ENCODE peak calls at places on chromosomes 6 and 20, in six cellular contexts. L is SJSA1, O is NCI-H2107, B is GOT3, Z is astrocyte of the spinal cord, M is D341Med. H is an unnamed sample.

GRCh38 chr6:93575495-93575894 is 156.1 kb upstream of the EPHA7 start:
- DNase-seq in M (no peak), Z (no peak), L (no peak), B (no peak), O (no peak), H (no peak)

GRCh38 chr6:2505624-2506023 is 245.1 kb downstream of the MYLK4 start:
- DNase-seq in Z (no peak), B (no peak), L (no peak), M (no peak), O (no peak), H (peak)

GRCh38 chr20:47263502-47264084 is 92.9 kb downstream of the ZMYND8 start:
- DNase-seq in O (no peak), M (peak), B (no peak), L (no peak), Z (no peak), H (peak)

GRCh38 chr6:10320291-10320690 is 94.6 kb downstream of the TFAP2A start:
- DNase-seq in L (no peak), Z (no peak), O (no peak), M (no peak), B (no peak), H (no peak)

GRCh38 chr6:169162968-169163903 is 90.4 kb downstream of the THBS2 start:
- DNase-seq in O (no peak), B (peak), L (peak), M (no peak), Z (peak), H (no peak)

GRCh38 chr6:61649845-61650244 is 636.2 kb downstream of the KHDRBS2 start:
- DNase-seq in M (no peak), L (no peak), O (no peak), B (no peak), Z (no peak), H (no peak)

GRCh38 chr6:53945765-53946407 is 151.1 kb downstream of the LRRC1 start:
- DNase-seq in Z (no peak), B (no peak), L (no peak), O (no peak), M (no peak), H (no peak)

GRCh38 chr6:33787336-33787953 is 1.5 kb downstream of the LEMD2 start:
- DNase-seq in Z (peak), M (no peak), O (no peak), B (no peak), L (no peak), H (no peak)

GRCh38 chr6:98985391-98985790 is 37.6 kb upstream of the FBXL4 start:
- DNase-seq in L (no peak), O (no peak), B (no peak), Z (no peak), M (no peak), H (no peak)

GRCh38 chr6:12017876-12018401 is 5.8 kb downstream of the HIVEP1 start:
- DNase-seq in Z (no peak), M (no peak), O (no peak), L (no peak), B (no peak), H (no peak)

GRCh38 chr20:44018684-44019637 is 104.3 kb downstream of the TOX2 start:
- DNase-seq in Z (no peak), B (no peak), L (no peak), O (no peak), M (no peak), H (peak)

GRCh38 chr6:138590796-138591709 is 91.8 kb upstream of the NHSL1 start:
- DNase-seq in B (no peak), Z (peak), L (peak), M (peak), O (peak), H (peak)

GRCh38 chr6:147281895-147282565 is 77.8 kb downstream of the STXBP5 start:
- DNase-seq in Z (no peak), B (no peak), O (no peak), L (no peak), M (no peak), H (no peak)

GRCh38 chr6:139201378-139201777 is 66.5 kb downstream of the HECA start:
- DNase-seq in L (no peak), O (no peak), Z (no peak), M (no peak), B (no peak), H (no peak)

GRCh38 chr6:5626727-5627426 is 365.6 kb downstream of the FARS2 start:
- DNase-seq in Z (no peak), L (no peak), M (no peak), B (no peak), O (no peak), H (no peak)

GRCh38 chr6:139249387-139249786 is 42.4 kb downstream of the TXLNB start:
- DNase-seq in B (no peak), L (no peak), Z (no peak), M (no peak), O (no peak), H (no peak)

GRCh38 chr20:6402026-6402425 is 279.2 kb upstream of the FERMT1 start:
- DNase-seq in B (no peak), M (no peak), O (no peak), L (no peak), Z (no peak), H (no peak)

GRCh38 chr6:143872211-143872610 is 7.9 kb downstream of the ZC2HC1B start:
- DNase-seq in M (no peak), O (no peak), Z (peak), L (no peak), B (no peak), H (no peak)

GRCh38 chr20:64062276-64062595 is 762 bp upstream of the TCEA2 start:
- DNase-seq in B (no peak), M (no peak), Z (no peak), L (no peak), O (no peak), H (no peak)

GRCh38 chr20:41497186-41497895 is 120.8 kb downstream of the CHD6 start:
- DNase-seq in O (no peak), L (no peak), Z (no peak), B (no peak), M (no peak), H (no peak)

GRCh38 chr6:65259080-65259479 is 447.9 kb downstream of the EYS start:
- DNase-seq in O (no peak), L (no peak), Z (peak), B (no peak), M (no peak), H (no peak)

GRCh38 chr6:134299236-134299635 is 18.7 kb downstream of the SGK1 start:
- DNase-seq in L (no peak), Z (peak), O (no peak), B (no peak), M (no peak), H (no peak)